ENCODE peak calls at places on chromosomes 1 and 21, in eight cellular contexts. G, Z, X, S, Q, A, H and E are unnamed samples.

GRCh38 chr1:219498666-219499065 is 114.2 kb downstream of the ZC3H11B start:
- DNase-seq in G (no peak), Z (no peak), X (no peak), S (no peak), Q (no peak), A (no peak), H (no peak), E (no peak)

GRCh38 chr1:176574756-176575155 is 111.8 kb downstream of the PAPPA2 start:
- DNase-seq in G (no peak), Z (no peak), X (no peak), S (no peak), Q (no peak), A (no peak), H (no peak), E (no peak)

GRCh38 chr1:83717785-83718184 is 281.1 kb downstream of the TTLL7 start:
- DNase-seq in G (no peak), Z (no peak), X (no peak), S (no peak), Q (no peak), A (no peak), H (no peak), E (no peak)

GRCh38 chr21:46295177-46295711 is 9.1 kb downstream of the YBEY start:
- DNase-seq in G (no peak), Z (peak; percentile 39), X (no peak), S (no peak), Q (no peak), A (peak; percentile 37), H (no peak), E (no peak)

GRCh38 chr1:3900969-3901529 is 977 bp upstream of the C1orf174 start:
- DNase-seq in G (peak; percentile 99), Z (peak; percentile 93), X (peak; percentile 91), S (peak; percentile 98), Q (peak; percentile 93), A (peak; percentile 98), H (peak; percentile 86), E (no peak)

GRCh38 chr1:111517464-111518225 is 14.2 kb upstream of the ADORA3 start:
- DNase-seq in G (no peak), Z (no peak), X (no peak), S (no peak), Q (no peak), A (no peak), H (no peak), E (no peak)

GRCh38 chr1:206121269-206121668 is 4.1 kb upstream of the AVPR1B start:
- DNase-seq in G (no peak), Z (no peak), X (no peak), S (no peak), Q (no peak), A (no peak), H (no peak), E (no peak)

GRCh38 chr1:81287681-81288080 is 513.1 kb upstream of the ADGRL2 start:
- DNase-seq in G (no peak), Z (no peak), X (no peak), S (no peak), Q (no peak), A (no peak), H (no peak), E (no peak)

GRCh38 chr21:45517249-45518065 is 24.8 kb downstream of the SLC19A1 start:
- DNase-seq in G (no peak), Z (no peak), X (no peak), S (peak; percentile 15), Q (no peak), A (no peak), H (peak; percentile 50), E (no peak)

GRCh38 chr21:43025636-43026180 is 49.9 kb downstream of the CBS start:
- DNase-seq in G (no peak), Z (peak; percentile 52), X (no peak), S (no peak), Q (no peak), A (no peak), H (no peak), E (peak; percentile 28)

GRCh38 chr1:199283814-199284213 is 645.0 kb downstream of the PTPRC start:
- DNase-seq in G (no peak), Z (no peak), X (no peak), S (no peak), Q (no peak), A (no peak), H (no peak), E (no peak)

GRCh38 chr1:67332653-67333529 is 25.2 kb downstream of the IL12RB2 start:
- DNase-seq in G (no peak), Z (no peak), X (no peak), S (no peak), Q (no peak), A (no peak), H (peak; percentile 91), E (no peak)

GRCh38 chr1:54437783-54438182 is 31.6 kb upstream of the SSBP3 start:
- DNase-seq in G (no peak), Z (no peak), X (no peak), S (no peak), Q (no peak), A (no peak), H (no peak), E (no peak)
- H3K9ac ChIP-seq in G (no peak overlapping the region), Z (no peak overlapping the region), X (no peak overlapping the region), S (no peak overlapping the region), Q (no peak overlapping the region), A (no peak overlapping the region), H (no peak overlapping the region), E (no peak overlapping the region)

GRCh38 chr1:153698648-153699004 is 20.1 kb downstream of the NPR1 start:
- DNase-seq in G (no peak), Z (no peak), X (no peak), S (no peak), Q (no peak), A (no peak), H (no peak), E (no peak)

GRCh38 chr1:153699116-153699515 is 20.6 kb downstream of the NPR1 start:
- DNase-seq in G (no peak), Z (no peak), X (no peak), S (no peak), Q (no peak), A (peak; percentile 16), H (no peak), E (no peak)

GRCh38 chr1:153696741-153697140 is 18.3 kb downstream of the NPR1 start:
- DNase-seq in G (no peak), Z (no peak), X (no peak), S (no peak), Q (no peak), A (no peak), H (no peak), E (no peak)

GRCh38 chr1:153697873-153698647 is 19.6 kb downstream of the NPR1 start:
- DNase-seq in G (peak; percentile 74), Z (no peak), X (no peak), S (peak; percentile 96), Q (no peak), A (peak; percentile 49), H (no peak), E (no peak)

DNA sequence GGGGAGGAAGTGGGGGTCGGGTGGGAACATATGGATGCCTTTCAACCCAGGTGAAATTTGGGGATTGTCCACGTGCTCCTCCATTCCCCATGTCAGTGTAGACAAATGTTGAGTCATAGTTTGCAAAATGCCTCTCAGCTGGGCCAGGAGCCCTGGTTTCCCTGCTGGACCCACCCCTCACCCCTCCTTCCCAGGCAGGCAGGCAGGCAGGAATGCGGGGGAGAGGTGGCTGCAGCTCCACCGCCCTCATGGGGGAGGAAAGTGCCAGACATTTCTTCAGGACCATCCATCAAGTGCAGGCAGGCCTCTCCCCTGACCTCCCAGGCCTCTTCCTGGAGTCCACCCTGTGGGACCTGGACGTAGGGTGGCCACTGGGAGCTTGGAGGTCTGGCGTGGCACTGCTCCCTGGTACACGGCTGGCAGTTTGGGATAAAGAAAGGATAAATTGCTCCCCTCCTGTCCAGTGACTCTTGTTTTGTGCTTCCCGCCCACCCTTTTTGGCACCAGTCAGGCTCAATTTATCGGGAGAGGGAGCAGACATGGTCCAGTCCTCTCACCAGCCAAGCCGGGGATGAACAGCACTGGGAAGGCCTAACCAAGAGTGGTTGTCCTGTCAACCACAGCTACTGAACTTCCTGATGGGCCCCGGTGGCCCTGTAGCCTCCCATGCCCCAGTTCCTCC is 18.8 kb downstream of the NPR1 start:
- DNase-seq in G (peak; percentile 84), Z (peak; percentile 27), X (no peak), S (peak; percentile 55), Q (peak; percentile 23), A (peak; percentile 27), H (no peak), E (no peak)
- TF ChIP-seq POLR2AphosphoS5 in G (peak; percentile 43), Z (no peak), X (no peak), S (no peak), Q (peak; percentile 44), A (no peak), H (no peak), E (no peak)

GRCh38 chr1:204411451-204412245 is at the start of gene PPP1R15B:
- DNase-seq in G (peak; percentile 99), Z (peak; percentile 95), X (peak; percentile 96), S (peak; percentile 99), Q (peak; percentile 96), A (peak; percentile 93), H (peak; percentile 98), E (peak; percentile 93)
- H3K9ac ChIP-seq in G (peak within 1 kb of the TSS; percentile 95), Z (peak within 1 kb of the TSS; percentile 98), X (peak within 1 kb of the TSS; percentile 96), S (peak within 1 kb of the TSS; percentile 85), Q (peak within 1 kb of the TSS; percentile 96), A (peak within 1 kb of the TSS; percentile 99), H (peak within 1 kb of the TSS; percentile 98), E (peak within 1 kb of the TSS; percentile 94)

GRCh38 chr1:52041551-52042185 is 8.1 kb upstream of the KTI12 start:
- DNase-seq in G (no peak), Z (no peak), X (no peak), S (no peak), Q (no peak), A (no peak), H (no peak), E (no peak)
- TF ChIP-seq POLR2AphosphoS5 in G (no peak), Z (no peak), X (no peak), S (no peak), Q (no peak), A (no peak), H (no peak), E (no peak)

GRCh38 chr1:192099328-192099727 is 58.9 kb upstream of the RGS18 start:
- DNase-seq in G (no peak), Z (no peak), X (no peak), S (no peak), Q (no peak), A (no peak), H (no peak), E (no peak)

GRCh38 chr1:192104852-192105251 is 53.4 kb upstream of the RGS18 start:
- DNase-seq in G (no peak), Z (no peak), X (no peak), S (peak; percentile 96), Q (no peak), A (no peak), H (no peak), E (peak; percentile 51)

GRCh38 chr1:192108143-192108542 is 50.1 kb upstream of the RGS18 start:
- DNase-seq in G (peak; percentile 82), Z (no peak), X (no peak), S (no peak), Q (no peak), A (no peak), H (no peak), E (no peak)

GRCh38 chr1:192100686-192101468 is 57.4 kb upstream of the RGS18 start:
- DNase-seq in G (no peak), Z (no peak), X (no peak), S (peak; percentile 14), Q (no peak), A (no peak), H (no peak), E (no peak)

GRCh38 chr1:192104135-192104534 is 54.1 kb upstream of the RGS18 start:
- DNase-seq in G (no peak), Z (no peak), X (no peak), S (no peak), Q (no peak), A (no peak), H (no peak), E (no peak)
- H3K9ac ChIP-seq in G (no peak overlapping the region), Z (no peak overlapping the region), X (no peak overlapping the region), S (peak overlapping the region; percentile 79), Q (no peak overlapping the region), A (no peak overlapping the region), H (no peak overlapping the region), E (no peak overlapping the region)